ENCODE peak calls at places on chromosomes 7 and 10, in ten cellular contexts. M, H, I, P, O, Q, E, K, U and Y are unnamed samples.

GRCh38 chr7:100562195-100563099 is 11.3 kb downstream of the SAP25 start:
- DNase-seq in M (no peak), Q (no peak), P (no peak), U (no peak), K (no peak), E (no peak), I (no peak), H (no peak), O (no peak), Y (no peak)

GRCh38 chr10:1650542-1651279 is 86.6 kb downstream of the ADARB2 start:
- DNase-seq in H (no peak), U (no peak), Q (no peak), O (no peak), I (no peak), M (no peak), E (no peak), P (no peak), K (peak), Y (no peak)

GRCh38 chr10:8047452-8048280 is 6.8 kb upstream of the GATA3 start:
- DNase-seq in M (no peak), H (no peak), K (no peak), E (peak), P (no peak), O (no peak), Q (no peak), I (no peak), U (no peak), Y (no peak)

GRCh38 chr10:70368774-70369482 is 13.5 kb downstream of the LRRC20 start:
- DNase-seq in O (no peak), H (no peak), P (no peak), K (no peak), E (no peak), I (no peak), U (no peak), M (no peak), Q (no peak), Y (no peak)

GRCh38 chr7:20778063-20778721 is 8.5 kb downstream of the SP8 start:
- DNase-seq in O (peak), E (peak), I (no peak), P (no peak), K (no peak), U (peak), M (no peak), H (no peak), Q (peak), Y (no peak)

GRCh38 chr7:28112467-28112866 is 68.1 kb downstream of the JAZF1 start:
- DNase-seq in U (no peak), E (no peak), I (no peak), O (no peak), M (no peak), H (no peak), K (no peak), P (no peak), Q (no peak), Y (no peak)

GRCh38 chr10:88661018-88661417 is 3.2 kb upstream of the LIPF start:
- DNase-seq in M (no peak), E (no peak), I (no peak), H (no peak), O (no peak), P (no peak), K (no peak), U (no peak), Q (no peak), Y (no peak)

GRCh38 chr10:86535057-86535882 is 13.7 kb upstream of the WAPL start:
- DNase-seq in U (peak), M (no peak), I (no peak), O (peak), Q (peak), H (peak), K (no peak), P (peak), E (no peak), Y (peak)

GRCh38 chr10:24721254-24722106 is 2.2 kb downstream of the ARHGAP21 start:
- DNase-seq in M (no peak), O (peak), I (no peak), H (no peak), Q (peak), P (no peak), K (no peak), E (no peak), U (no peak), Y (peak)

GRCh38 chr7:158995514-158995913 is 139.2 kb downstream of the DYNC2I1 start:
- DNase-seq in K (no peak), P (no peak), H (no peak), U (no peak), M (no peak), E (no peak), Q (no peak), O (no peak), I (no peak), Y (no peak)

GRCh38 chr7:138025215-138026186 is 23.6 kb upstream of the CREB3L2 start:
- DNase-seq in Q (no peak), E (no peak), P (no peak), M (no peak), U (no peak), O (no peak), H (no peak), K (no peak), I (no peak), Y (no peak)

GRCh38 chr10:124545756-124546369 is 84.2 kb downstream of the LHPP start:
- DNase-seq in E (no peak), K (no peak), M (no peak), Q (no peak), H (no peak), O (no peak), U (no peak), P (no peak), I (no peak), Y (no peak)

GRCh38 chr10:8758029-8758428 is 703.5 kb downstream of the GATA3 start:
- DNase-seq in H (no peak), K (no peak), M (peak), O (no peak), U (no peak), I (no peak), Q (no peak), P (no peak), E (no peak), Y (peak)

GRCh38 chr7:142557971-142558582 is 191.2 kb upstream of the PRSS1 start:
- DNase-seq in U (peak), K (peak), I (peak), M (peak), Q (no peak), O (peak), P (peak), E (peak), H (peak), Y (peak)

GRCh38 chr7:2970907-2971306 is 72.8 kb downstream of the CARD11 start:
- DNase-seq in E (no peak), I (no peak), O (no peak), U (no peak), H (no peak), Q (no peak), P (no peak), K (no peak), M (no peak), Y (no peak)

GRCh38 chr10:95266674-95267095 is 24.1 kb downstream of the PDLIM1 start:
- DNase-seq in O (no peak), H (no peak), P (no peak), K (peak), I (no peak), U (no peak), E (peak), M (peak), Q (no peak), Y (peak)

GRCh38 chr7:73740771-73741170 is 2.2 kb upstream of the ABHD11 start:
- DNase-seq in U (no peak), I (no peak), K (peak), M (no peak), E (no peak), H (no peak), O (no peak), Q (no peak), P (no peak), Y (no peak)

GRCh38 chr7:151704969-151705743 is 171.8 kb downstream of the PRKAG2 start:
- DNase-seq in I (no peak), Q (no peak), M (no peak), H (no peak), E (no peak), K (peak), U (no peak), P (no peak), O (no peak), Y (no peak)

GRCh38 chr10:79502561-79503309 is 9.6 kb upstream of the EIF5AL1 start:
- DNase-seq in O (no peak), E (no peak), Q (peak), U (peak), H (no peak), M (no peak), I (no peak), P (no peak), K (no peak), Y (no peak)

GRCh38 chr10:105682911-105683310 is 1041.8 kb downstream of the SORCS3 start:
- DNase-seq in U (no peak), E (no peak), I (no peak), Q (no peak), H (no peak), O (no peak), K (no peak), M (no peak), P (no peak), Y (no peak)

GRCh38 chr7:38506756-38507155 is 124.4 kb downstream of the AMPH start:
- DNase-seq in Q (no peak), E (no peak), P (no peak), H (no peak), O (no peak), K (no peak), U (no peak), M (no peak), I (no peak), Y (peak)

GRCh38 chr7:127733976-127734375 is 82.0 kb downstream of the SND1 start:
- DNase-seq in M (no peak), E (no peak), O (no peak), H (no peak), I (no peak), K (peak), P (no peak), Q (no peak), U (no peak), Y (peak)

GRCh38 chr10:83897626-83898025 is 241.7 kb upstream of the GHITM start:
- DNase-seq in O (no peak), Q (no peak), M (no peak), K (no peak), U (no peak), H (no peak), E (no peak), I (no peak), P (no peak), Y (no peak)

GRCh38 chr10:100442548-100442947 is 20.3 kb upstream of the WNT8B start:
- DNase-seq in P (no peak), K (no peak), Q (no peak), I (no peak), M (no peak), H (no peak), U (no peak), E (no peak), O (no peak), Y (no peak)

GRCh38 chr10:127849896-127850295 is 42.8 kb downstream of the CLRN3 start:
- DNase-seq in I (no peak), P (no peak), M (no peak), K (no peak), U (no peak), O (no peak), E (no peak), Q (no peak), H (no peak), Y (no peak)

GRCh38 chr10:80199828-80200227 is 5.5 kb downstream of the ANXA11 start:
- DNase-seq in M (no peak), Q (no peak), K (no peak), E (no peak), I (no peak), H (no peak), P (no peak), O (peak), U (peak), Y (peak)

GRCh38 chr10:124677291-124677690 is 66.9 kb downstream of the FAM53B start:
- DNase-seq in E (no peak), P (no peak), Q (no peak), I (no peak), H (no peak), U (peak), M (no peak), K (no peak), O (no peak), Y (no peak)

GRCh38 chr7:37265876-37266275 is 182.8 kb downstream of the ELMO1 start:
- DNase-seq in K (no peak), U (no peak), P (no peak), O (no peak), I (no peak), E (no peak), Q (no peak), H (no peak), M (no peak), Y (no peak)

GRCh38 chr10:79293841-79294705 is 53.2 kb upstream of the PPIF start:
- DNase-seq in O (no peak), P (no peak), Q (no peak), I (no peak), U (no peak), K (no peak), M (peak), H (no peak), E (no peak), Y (peak)

GRCh38 chr7:95927781-95928180 is 155.4 kb downstream of the DYNC1I1 start:
- DNase-seq in I (no peak), Q (no peak), H (no peak), M (no peak), E (no peak), O (peak), U (no peak), P (no peak), K (no peak), Y (no peak)